ENCODE peak calls at places on chromosomes 5 and 9, in ten cellular contexts. Q is SK-N-SH; T is IMR-90; A is left ventricle myocardium inferior; M is Panc1; V is CD4-positive, alpha-beta memory T cell; R is sigmoid colon; X is PC-3; S is HCT116; C is AG04450. N is an unnamed sample.

GRCh38 chr5:167743685-167744084 is 547.8 kb upstream of the WWC1 start:
- DNase-seq in R (no peak), M (no peak), T (peak; percentile 81), S (no peak), X (peak; percentile 63), C (peak; percentile 70), A (no peak), Q (no peak), V (no peak), N (peak; percentile 54)

GRCh38 chr5:173232499-173233346 is 2.3 kb downstream of the NKX2-5 start:
- DNase-seq in C (no peak), R (no peak), Q (no peak), A (no peak), V (no peak), T (no peak), S (no peak), M (no peak), X (no peak), N (no peak)

GRCh38 chr9:108834959-108835696 is 20.7 kb downstream of the ACTL7B start:
- DNase-seq in Q (no peak), C (no peak), R (no peak), X (peak; percentile 70), T (no peak), S (no peak), A (no peak), V (no peak), M (no peak), N (no peak)

GRCh38 chr9:132669636-132670358 is at the start of gene DDX31:
- DNase-seq in Q (peak; percentile 94), X (peak; percentile 65), S (peak; percentile 40), M (no peak), T (peak; percentile 76), A (peak; percentile 85), C (peak; percentile 27), V (peak; percentile 93), R (peak; percentile 89), N (peak; percentile 95)

GRCh38 chr5:172453206-172453985 is 929 bp downstream of the SH3PXD2B start:
- DNase-seq in M (no peak), X (no peak), Q (peak; percentile 80), A (no peak), C (no peak), T (peak; percentile 74), R (peak; percentile 82), S (peak; percentile 24), V (no peak), N (peak; percentile 82)

GRCh38 chr5:1018596-1018995 is 10.0 kb downstream of the NKD2 start:
- DNase-seq in M (no peak), A (peak; percentile 12), Q (no peak), V (no peak), R (peak; percentile 53), S (no peak), C (no peak), T (no peak), X (no peak), N (no peak)

GRCh38 chr5:57858905-57859304 is 376.3 kb upstream of the ACTBL2 start:
- DNase-seq in C (no peak), S (no peak), X (no peak), T (peak; percentile 36), Q (no peak), V (no peak), M (no peak), R (no peak), A (no peak), N (no peak)

GRCh38 chr5:159120446-159120845 is 20.7 kb upstream of the EBF1 start:
- DNase-seq in V (peak; percentile 52), Q (no peak), S (no peak), C (no peak), R (no peak), T (no peak), X (no peak), A (no peak), M (no peak), N (no peak)

GRCh38 chr9:69200071-69200470 is 26.0 kb downstream of the TJP2 start:
- DNase-seq in V (no peak), A (no peak), R (no peak), X (peak; percentile 21), Q (no peak), M (no peak), C (no peak), T (peak; percentile 55), S (no peak), N (no peak)

GRCh38 chr5:107671742-107672211 is 1.0 kb upstream of the EFNA5 start:
- DNase-seq in Q (peak; percentile 60), A (peak; percentile 17), X (peak; percentile 70), T (peak; percentile 52), C (no peak), V (no peak), M (no peak), S (peak; percentile 47), R (no peak), N (peak; percentile 97)

GRCh38 chr9:126295936-126296600 is 30.6 kb upstream of the MVB12B start:
- DNase-seq in X (peak; percentile 76), R (no peak), V (no peak), A (no peak), M (no peak), Q (no peak), C (no peak), S (peak; percentile 22), T (no peak), N (no peak)

GRCh38 chr5:160492565-160492964 is 70.9 kb downstream of the PTTG1 start:
- DNase-seq in R (no peak), Q (no peak), V (no peak), T (no peak), X (peak; percentile 24), A (no peak), M (no peak), S (no peak), C (no peak), N (no peak)

GRCh38 chr9:79662553-79662956 is 90.8 kb downstream of the TLE4 start:
- DNase-seq in R (no peak), T (no peak), Q (peak; percentile 15), V (peak; percentile 24), M (no peak), X (no peak), S (no peak), C (no peak), A (no peak), N (no peak)

GRCh38 chr9:122159925-122160246 is 178 bp downstream of the MORN5 start:
- DNase-seq in C (no peak), S (no peak), R (no peak), T (no peak), X (no peak), M (no peak), A (no peak), Q (no peak), V (no peak), N (no peak)

GRCh38 chr9:122159026-122159924 is at the start of the genes MORN5 and NDUFA8:
- DNase-seq in T (peak; percentile 95), A (peak; percentile 95), M (peak; percentile 75), S (peak; percentile 94), X (peak; percentile 94), Q (peak; percentile 98), V (peak; percentile 95), R (peak; percentile 98), C (peak; percentile 92), N (peak; percentile 98)

GRCh38 chr9:122168356-122168755 is 8.6 kb downstream of the MORN5 start:
- DNase-seq in S (no peak), A (no peak), X (no peak), T (no peak), M (no peak), C (no peak), R (no peak), V (no peak), Q (no peak), N (no peak)

GRCh38 chr9:122162415-122162814 is 2.7 kb downstream of the MORN5 start:
- DNase-seq in X (no peak), S (no peak), T (no peak), M (no peak), C (no peak), R (no peak), V (no peak), A (no peak), Q (no peak), N (no peak)

GRCh38 chr9:122164286-122164685 is 4.6 kb downstream of the MORN5 start:
- DNase-seq in S (no peak), C (no peak), Q (no peak), V (no peak), X (no peak), R (peak; percentile 90), M (no peak), T (no peak), A (no peak), N (no peak)
- H3K27ac ChIP-seq in S (no peak overlapping the region), C (no peak overlapping the region), Q (no peak overlapping the region), V (no peak overlapping the region), X (no peak overlapping the region), R (peak overlapping the region; percentile 57), M (no peak overlapping the region), T (no peak overlapping the region), A (no peak overlapping the region), N (no peak overlapping the region)

GRCh38 chr5:90144625-90145327 is 264.8 kb downstream of the CETN3 start:
- DNase-seq in R (no peak), Q (no peak), C (no peak), V (no peak), X (peak; percentile 61), A (no peak), M (no peak), T (no peak), S (no peak), N (no peak)
- H3K27ac ChIP-seq in R (no peak overlapping the region), Q (no peak overlapping the region), C (no peak overlapping the region), V (no peak overlapping the region), X (no peak overlapping the region), A (no peak overlapping the region), M (no peak overlapping the region), T (no peak overlapping the region), S (no peak overlapping the region), N (no peak overlapping the region)

GRCh38 chr5:72799721-72800120 is 16.7 kb upstream of the TNPO1 start:
- DNase-seq in C (no peak), V (no peak), A (no peak), Q (no peak), T (no peak), M (no peak), R (no peak), X (no peak), S (no peak), N (no peak)
- H3K27ac ChIP-seq in C (no peak overlapping the region), V (no peak overlapping the region), A (no peak overlapping the region), Q (no peak overlapping the region), T (no peak overlapping the region), M (no peak overlapping the region), R (no peak overlapping the region), X (no peak overlapping the region), S (no peak overlapping the region), N (no peak overlapping the region)

DNA sequence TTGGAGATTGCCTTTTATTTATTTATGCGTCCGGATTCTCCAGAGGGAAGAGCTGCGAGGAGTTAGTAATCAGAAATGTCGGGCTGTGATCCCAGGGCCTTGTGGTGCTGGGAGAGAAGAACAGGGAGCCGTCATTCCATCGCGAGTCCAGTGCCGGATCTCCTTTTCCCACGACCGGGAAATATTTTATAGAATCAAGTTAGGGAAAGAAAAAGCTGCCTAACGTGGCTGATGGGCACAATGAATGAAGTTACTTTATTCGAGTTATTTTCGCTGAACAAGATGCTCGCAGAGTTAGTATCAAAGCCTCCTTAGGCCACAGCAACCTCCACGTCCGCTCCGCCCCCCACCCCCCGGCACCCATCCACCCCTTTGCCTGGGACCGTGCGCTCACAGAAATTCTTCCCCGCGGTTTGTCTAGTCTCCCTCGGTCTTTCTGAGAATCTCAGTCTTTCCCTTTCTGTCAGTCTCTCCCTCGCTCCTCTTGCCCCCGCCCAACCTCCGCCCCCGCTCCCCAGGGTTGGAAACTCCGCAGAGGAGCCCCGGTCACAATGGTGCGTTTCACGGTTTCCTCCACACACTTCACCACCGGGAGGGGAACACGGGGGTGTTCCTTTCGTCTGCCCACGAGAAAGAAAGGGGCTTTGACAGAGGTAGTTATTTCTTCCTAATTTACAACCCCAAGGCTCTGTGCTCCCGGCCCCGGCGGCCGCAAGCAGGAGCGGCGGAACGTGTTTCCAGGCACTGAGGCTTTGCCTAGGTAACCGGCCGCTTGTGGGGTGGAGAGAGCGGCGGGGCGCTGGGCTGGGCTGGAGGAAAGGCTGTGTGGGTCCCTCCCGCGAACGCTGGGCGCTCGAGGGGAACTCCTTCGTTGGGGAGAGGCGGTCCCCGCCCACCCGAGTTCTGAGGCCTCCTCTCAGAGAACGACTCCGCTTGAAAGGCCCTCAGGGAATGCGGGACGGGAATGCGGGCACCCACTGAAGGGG is 2.0 kb downstream of the NR4A3 start:
- DNase-seq in M (no peak), R (peak; percentile 79), S (no peak), V (peak; percentile 59), A (peak; percentile 17), Q (peak; percentile 78), X (peak; percentile 11), T (peak; percentile 47), C (no peak), N (peak; percentile 97)
- H3K27ac ChIP-seq in M (no peak overlapping the region), R (peak overlapping the region; percentile 98), S (no peak overlapping the region), V (peak overlapping the region; percentile 93), A (peak overlapping the region; percentile 99), Q (no peak overlapping the region), X (no peak overlapping the region), T (no peak overlapping the region), C (no peak overlapping the region), N (peak overlapping the region; percentile 99)